ENCODE peak calls at places on chromosomes 12 and 14, in nine cellular contexts. One of them, this sample, is unnamed.

GRCh38 chr14:20302042-20302761 is 3.5 kb downstream of the TTC5 start:
- DNase-seq in left lung: no peak
- DNase-seq in progenitor cell of endocrine pancreas: no peak
- DNase-seq in colonic mucosa: no peak
- DNase-seq in natural killer cell: no peak
- DNase-seq in ovary: no peak
- DNase-seq in hepatocyte: no peak
- DNase-seq in kidney epithelial cell: no peak
- DNase-seq in fibroblast of lung: peak
- DNase-seq in this sample: no peak

GRCh38 chr14:93010118-93010475 is 87.1 kb downstream of the CHGA start:
- DNase-seq in left lung: no peak
- DNase-seq in natural killer cell: no peak
- DNase-seq in hepatocyte: no peak
- DNase-seq in fibroblast of lung: no peak
- DNase-seq in colonic mucosa: no peak
- DNase-seq in kidney epithelial cell: no peak
- DNase-seq in ovary: no peak
- DNase-seq in progenitor cell of endocrine pancreas: no peak
- DNase-seq in this sample: no peak

GRCh38 chr12:79546461-79547043 is 144.2 kb downstream of the PAWR start:
- DNase-seq in natural killer cell: no peak
- DNase-seq in colonic mucosa: no peak
- DNase-seq in kidney epithelial cell: peak
- DNase-seq in hepatocyte: no peak
- DNase-seq in left lung: no peak
- DNase-seq in progenitor cell of endocrine pancreas: no peak
- DNase-seq in fibroblast of lung: peak
- DNase-seq in ovary: no peak
- DNase-seq in this sample: no peak

GRCh38 chr12:96255077-96255476 is 60.9 kb downstream of the ELK3 start:
- DNase-seq in fibroblast of lung: peak
- DNase-seq in kidney epithelial cell: no peak
- DNase-seq in natural killer cell: no peak
- DNase-seq in colonic mucosa: no peak
- DNase-seq in hepatocyte: no peak
- DNase-seq in ovary: no peak
- DNase-seq in progenitor cell of endocrine pancreas: no peak
- DNase-seq in left lung: no peak
- DNase-seq in this sample: no peak

GRCh38 chr14:97379091-97379531 is 581.9 kb downstream of the VRK1 start:
- DNase-seq in fibroblast of lung: no peak
- DNase-seq in kidney epithelial cell: no peak
- DNase-seq in ovary: no peak
- DNase-seq in colonic mucosa: no peak
- DNase-seq in progenitor cell of endocrine pancreas: no peak
- DNase-seq in hepatocyte: no peak
- DNase-seq in left lung: no peak
- DNase-seq in natural killer cell: peak
- DNase-seq in this sample: no peak

GRCh38 chr12:25256826-25257225 is 6.1 kb upstream of the KRAS start:
- DNase-seq in hepatocyte: no peak
- DNase-seq in natural killer cell: no peak
- DNase-seq in kidney epithelial cell: no peak
- DNase-seq in progenitor cell of endocrine pancreas: no peak
- DNase-seq in ovary: no peak
- DNase-seq in fibroblast of lung: no peak
- DNase-seq in colonic mucosa: no peak
- DNase-seq in left lung: no peak
- DNase-seq in this sample: no peak

GRCh38 chr12:66044731-66045130 is 85.8 kb downstream of the LLPH start:
- DNase-seq in hepatocyte: peak
- DNase-seq in kidney epithelial cell: no peak
- DNase-seq in progenitor cell of endocrine pancreas: no peak
- DNase-seq in left lung: no peak
- DNase-seq in natural killer cell: no peak
- DNase-seq in colonic mucosa: no peak
- DNase-seq in ovary: no peak
- DNase-seq in fibroblast of lung: peak
- DNase-seq in this sample: no peak

GRCh38 chr14:98298481-98299227 is 973.3 kb downstream of the BCL11B start:
- DNase-seq in natural killer cell: no peak
- DNase-seq in hepatocyte: no peak
- DNase-seq in left lung: no peak
- DNase-seq in colonic mucosa: no peak
- DNase-seq in fibroblast of lung: peak
- DNase-seq in ovary: no peak
- DNase-seq in progenitor cell of endocrine pancreas: no peak
- DNase-seq in kidney epithelial cell: no peak
- DNase-seq in this sample: no peak

GRCh38 chr14:95290769-95291440 is 28.8 kb downstream of the CLMN start:
- DNase-seq in colonic mucosa: peak
- DNase-seq in natural killer cell: no peak
- DNase-seq in progenitor cell of endocrine pancreas: no peak
- DNase-seq in fibroblast of lung: no peak
- DNase-seq in ovary: no peak
- DNase-seq in kidney epithelial cell: no peak
- DNase-seq in hepatocyte: peak
- DNase-seq in left lung: no peak
- DNase-seq in this sample: peak

GRCh38 chr14:73771848-73772705 is 57.9 kb upstream of the PNMA1 start:
- DNase-seq in fibroblast of lung: peak
- DNase-seq in natural killer cell: no peak
- DNase-seq in hepatocyte: peak
- DNase-seq in left lung: no peak
- DNase-seq in kidney epithelial cell: no peak
- DNase-seq in ovary: peak
- DNase-seq in colonic mucosa: peak
- DNase-seq in progenitor cell of endocrine pancreas: no peak
- DNase-seq in this sample: peak

GRCh38 chr14:89911018-89911919 is 43.3 kb downstream of the EFCAB11 start:
- DNase-seq in progenitor cell of endocrine pancreas: no peak
- DNase-seq in fibroblast of lung: peak
- DNase-seq in kidney epithelial cell: no peak
- DNase-seq in ovary: no peak
- DNase-seq in left lung: no peak
- DNase-seq in natural killer cell: no peak
- DNase-seq in colonic mucosa: peak
- DNase-seq in hepatocyte: peak
- DNase-seq in this sample: no peak

GRCh38 chr14:63510538-63510937 is 32.6 kb downstream of the PPP2R5E start:
- DNase-seq in hepatocyte: no peak
- DNase-seq in kidney epithelial cell: no peak
- DNase-seq in fibroblast of lung: peak
- DNase-seq in ovary: no peak
- DNase-seq in left lung: no peak
- DNase-seq in natural killer cell: no peak
- DNase-seq in colonic mucosa: no peak
- DNase-seq in progenitor cell of endocrine pancreas: no peak
- DNase-seq in this sample: peak

GRCh38 chr12:2397356-2398045 is 344.7 kb downstream of the CACNA1C start:
- DNase-seq in hepatocyte: no peak
- DNase-seq in progenitor cell of endocrine pancreas: no peak
- DNase-seq in ovary: no peak
- DNase-seq in natural killer cell: no peak
- DNase-seq in left lung: no peak
- DNase-seq in fibroblast of lung: peak
- DNase-seq in kidney epithelial cell: no peak
- DNase-seq in colonic mucosa: no peak
- DNase-seq in this sample: no peak

GRCh38 chr14:89912667-89913211 is 41.8 kb downstream of the EFCAB11 start:
- DNase-seq in hepatocyte: peak
- DNase-seq in ovary: no peak
- DNase-seq in progenitor cell of endocrine pancreas: no peak
- DNase-seq in natural killer cell: no peak
- DNase-seq in fibroblast of lung: peak
- DNase-seq in kidney epithelial cell: peak
- DNase-seq in left lung: no peak
- DNase-seq in colonic mucosa: no peak
- DNase-seq in this sample: no peak

GRCh38 chr12:71799105-71799504 is 40.5 kb upstream of the TBC1D15 start:
- DNase-seq in fibroblast of lung: peak
- DNase-seq in hepatocyte: no peak
- DNase-seq in left lung: no peak
- DNase-seq in kidney epithelial cell: no peak
- DNase-seq in ovary: no peak
- DNase-seq in colonic mucosa: no peak
- DNase-seq in progenitor cell of endocrine pancreas: no peak
- DNase-seq in natural killer cell: no peak
- DNase-seq in this sample: no peak

GRCh38 chr12:74111688-74112360 is 425.8 kb upstream of the ATXN7L3B start:
- DNase-seq in kidney epithelial cell: no peak
- DNase-seq in left lung: no peak
- DNase-seq in hepatocyte: peak
- DNase-seq in fibroblast of lung: peak
- DNase-seq in ovary: peak
- DNase-seq in progenitor cell of endocrine pancreas: peak
- DNase-seq in natural killer cell: no peak
- DNase-seq in colonic mucosa: no peak
- DNase-seq in this sample: no peak
- TF ChIP-seq CTCF in kidney epithelial cell: peak
- TF ChIP-seq CTCF in left lung: no peak
- TF ChIP-seq CTCF in hepatocyte: peak
- TF ChIP-seq CTCF in fibroblast of lung: no peak
- TF ChIP-seq CTCF in ovary: no peak
- TF ChIP-seq CTCF in progenitor cell of endocrine pancreas: peak
- TF ChIP-seq CTCF in natural killer cell: no peak
- TF ChIP-seq CTCF in colonic mucosa: no peak
- TF ChIP-seq CTCF in this sample: peak

DNA sequence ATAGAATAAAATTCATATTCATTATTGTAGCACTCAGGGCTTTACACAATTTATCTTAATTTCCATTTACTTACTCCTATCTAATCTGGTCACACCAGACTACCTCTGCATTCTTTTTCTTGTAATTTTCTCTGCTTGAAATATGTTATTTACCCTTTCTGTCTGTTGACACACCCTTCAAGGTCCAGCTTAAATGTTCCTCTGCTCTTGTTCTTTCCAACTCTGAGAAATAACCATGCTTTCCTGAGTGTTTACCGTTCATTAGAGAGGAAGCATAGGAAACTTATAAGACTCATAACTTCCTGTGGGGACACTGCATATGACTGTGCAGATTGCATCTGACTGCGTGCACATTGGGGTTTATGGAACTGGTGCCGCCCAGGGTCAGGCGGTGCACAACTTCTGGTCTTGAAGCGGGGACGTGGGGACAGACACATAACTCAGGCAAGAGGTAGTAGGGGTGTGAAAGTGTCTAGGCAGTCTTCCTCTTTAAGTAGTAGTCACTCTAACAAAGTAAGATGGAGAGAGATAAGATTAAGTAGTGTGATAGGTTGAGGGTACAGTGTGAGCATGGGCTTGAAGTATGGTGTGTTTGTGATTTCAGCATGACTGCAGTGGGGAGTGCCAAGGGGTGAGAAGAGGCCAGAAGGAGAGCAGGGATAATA is 42.6 kb upstream of the FOXJ2 start:
- DNase-seq in left lung: peak
- DNase-seq in natural killer cell: peak
- DNase-seq in ovary: no peak
- DNase-seq in progenitor cell of endocrine pancreas: no peak
- DNase-seq in kidney epithelial cell: no peak
- DNase-seq in colonic mucosa: peak
- DNase-seq in fibroblast of lung: no peak
- DNase-seq in hepatocyte: no peak
- DNase-seq in this sample: peak
- TF ChIP-seq CTCF in left lung: no peak
- TF ChIP-seq CTCF in natural killer cell: no peak
- TF ChIP-seq CTCF in ovary: no peak
- TF ChIP-seq CTCF in progenitor cell of endocrine pancreas: no peak
- TF ChIP-seq CTCF in kidney epithelial cell: no peak
- TF ChIP-seq CTCF in colonic mucosa: no peak
- TF ChIP-seq CTCF in fibroblast of lung: no peak
- TF ChIP-seq CTCF in hepatocyte: no peak
- TF ChIP-seq CTCF in this sample: no peak

GRCh38 chr12:75955251-75955650 is 76.3 kb downstream of the PHLDA1 start:
- DNase-seq in kidney epithelial cell: no peak
- DNase-seq in colonic mucosa: no peak
- DNase-seq in hepatocyte: no peak
- DNase-seq in fibroblast of lung: no peak
- DNase-seq in natural killer cell: no peak
- DNase-seq in left lung: no peak
- DNase-seq in progenitor cell of endocrine pancreas: no peak
- DNase-seq in ovary: no peak
- DNase-seq in this sample: no peak

GRCh38 chr12:75954749-75955148 is 76.8 kb downstream of the PHLDA1 start:
- DNase-seq in left lung: no peak
- DNase-seq in progenitor cell of endocrine pancreas: no peak
- DNase-seq in fibroblast of lung: no peak
- DNase-seq in ovary: no peak
- DNase-seq in kidney epithelial cell: no peak
- DNase-seq in natural killer cell: no peak
- DNase-seq in colonic mucosa: no peak
- DNase-seq in hepatocyte: no peak
- DNase-seq in this sample: no peak

GRCh38 chr12:75951399-75952228 is 80.0 kb downstream of the PHLDA1 start:
- DNase-seq in fibroblast of lung: peak
- DNase-seq in hepatocyte: peak
- DNase-seq in progenitor cell of endocrine pancreas: no peak
- DNase-seq in kidney epithelial cell: no peak
- DNase-seq in ovary: no peak
- DNase-seq in colonic mucosa: no peak
- DNase-seq in left lung: no peak
- DNase-seq in natural killer cell: no peak
- DNase-seq in this sample: no peak

GRCh38 chr12:75954076-75954475 is 77.5 kb downstream of the PHLDA1 start:
- DNase-seq in fibroblast of lung: peak
- DNase-seq in progenitor cell of endocrine pancreas: no peak
- DNase-seq in left lung: no peak
- DNase-seq in kidney epithelial cell: peak
- DNase-seq in hepatocyte: peak
- DNase-seq in colonic mucosa: no peak
- DNase-seq in ovary: no peak
- DNase-seq in natural killer cell: no peak
- DNase-seq in this sample: no peak

GRCh38 chr12:75953312-75953906 is 78.2 kb downstream of the PHLDA1 start:
- DNase-seq in progenitor cell of endocrine pancreas: no peak
- DNase-seq in ovary: no peak
- DNase-seq in kidney epithelial cell: no peak
- DNase-seq in left lung: no peak
- DNase-seq in colonic mucosa: no peak
- DNase-seq in fibroblast of lung: peak
- DNase-seq in hepatocyte: peak
- DNase-seq in natural killer cell: no peak
- DNase-seq in this sample: no peak
- TF ChIP-seq CTCF in progenitor cell of endocrine pancreas: no peak
- TF ChIP-seq CTCF in ovary: no peak
- TF ChIP-seq CTCF in kidney epithelial cell: no peak
- TF ChIP-seq CTCF in left lung: no peak
- TF ChIP-seq CTCF in colonic mucosa: no peak
- TF ChIP-seq CTCF in fibroblast of lung: no peak
- TF ChIP-seq CTCF in hepatocyte: no peak
- TF ChIP-seq CTCF in natural killer cell: no peak
- TF ChIP-seq CTCF in this sample: no peak

DNA sequence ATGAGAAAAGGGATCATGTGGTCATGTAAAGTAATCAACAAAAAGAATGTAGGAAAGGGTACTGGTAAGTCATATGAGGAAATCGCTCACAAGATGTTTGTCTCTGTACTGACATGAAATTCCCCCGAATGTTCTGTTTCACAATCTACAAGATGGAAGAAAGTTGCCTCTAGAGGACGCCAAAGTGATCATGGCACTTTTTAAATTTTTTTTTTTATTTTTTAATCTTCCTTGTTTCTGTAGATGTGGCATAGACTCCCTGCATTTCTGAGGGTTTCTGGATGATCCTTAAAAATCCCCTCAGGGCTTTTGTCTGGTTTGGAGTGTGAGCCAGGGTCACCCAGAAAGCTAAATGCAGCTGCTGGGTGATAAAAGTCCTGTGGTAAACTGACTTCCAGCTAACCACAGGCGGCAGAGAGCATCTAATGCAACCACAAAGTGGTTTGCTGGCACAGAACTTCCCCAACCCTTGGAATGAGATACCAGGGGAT is 393.6 kb downstream of the CCDC91 start:
- DNase-seq in hepatocyte: peak
- DNase-seq in progenitor cell of endocrine pancreas: no peak
- DNase-seq in natural killer cell: no peak
- DNase-seq in ovary: no peak
- DNase-seq in fibroblast of lung: peak
- DNase-seq in colonic mucosa: no peak
- DNase-seq in kidney epithelial cell: no peak
- DNase-seq in left lung: no peak
- DNase-seq in this sample: no peak
- TF ChIP-seq CTCF in hepatocyte: peak
- TF ChIP-seq CTCF in progenitor cell of endocrine pancreas: no peak
- TF ChIP-seq CTCF in natural killer cell: no peak
- TF ChIP-seq CTCF in ovary: no peak
- TF ChIP-seq CTCF in fibroblast of lung: no peak
- TF ChIP-seq CTCF in colonic mucosa: no peak
- TF ChIP-seq CTCF in kidney epithelial cell: peak
- TF ChIP-seq CTCF in left lung: no peak
- TF ChIP-seq CTCF in this sample: no peak

This sample was measured in GM10248.